ENCODE peak calls at places on chromosomes 16 and 17, in eight cellular contexts. One of them, this sample, is unnamed.

GRCh38 chr17:64247836-64248235 is 15.2 kb downstream of the TEX2 start:
- DNase-seq in ovary: no peak
- DNase-seq in fibroblast of villous mesenchyme: no peak
- DNase-seq in tibial artery: no peak
- DNase-seq in GM12865: no peak
- DNase-seq in AG10803: no peak
- DNase-seq in GM12878: no peak
- DNase-seq in mesendoderm: no peak
- DNase-seq in this sample: no peak

GRCh38 chr16:89189358-89190025 is 10.8 kb downstream of the SLC22A31 start:
- DNase-seq in GM12865: no peak
- DNase-seq in tibial artery: no peak
- DNase-seq in ovary: no peak
- DNase-seq in GM12878: no peak
- DNase-seq in fibroblast of villous mesenchyme: no peak
- DNase-seq in AG10803: no peak
- DNase-seq in mesendoderm: no peak
- DNase-seq in this sample: no peak

GRCh38 chr17:63966646-63967265 is 6.0 kb downstream of the SCN4A start:
- DNase-seq in ovary: no peak
- DNase-seq in fibroblast of villous mesenchyme: no peak
- DNase-seq in tibial artery: no peak
- DNase-seq in mesendoderm: no peak
- DNase-seq in GM12865: peak; percentile 78
- DNase-seq in AG10803: no peak
- DNase-seq in GM12878: peak; percentile 60
- DNase-seq in this sample: no peak

GRCh38 chr17:42050360-42051012 is at the start of gene C17orf113:
- DNase-seq in mesendoderm: peak; percentile 68
- DNase-seq in GM12865: peak; percentile 53
- DNase-seq in fibroblast of villous mesenchyme: no peak
- DNase-seq in GM12878: no peak
- DNase-seq in ovary: peak; percentile 67
- DNase-seq in tibial artery: no peak
- DNase-seq in AG10803: peak; percentile 21
- DNase-seq in this sample: no peak

GRCh38 chr16:6709736-6710135 is 622.9 kb upstream of the RBFOX1 start:
- DNase-seq in tibial artery: no peak
- DNase-seq in ovary: no peak
- DNase-seq in GM12865: no peak
- DNase-seq in fibroblast of villous mesenchyme: no peak
- DNase-seq in AG10803: no peak
- DNase-seq in GM12878: no peak
- DNase-seq in mesendoderm: no peak
- DNase-seq in this sample: no peak

GRCh38 chr17:2854662-2855061 is 58.4 kb downstream of the RAP1GAP2 start:
- DNase-seq in GM12878: no peak
- DNase-seq in AG10803: no peak
- DNase-seq in GM12865: no peak
- DNase-seq in fibroblast of villous mesenchyme: no peak
- DNase-seq in mesendoderm: no peak
- DNase-seq in tibial artery: no peak
- DNase-seq in ovary: no peak
- DNase-seq in this sample: no peak

GRCh38 chr17:61318684-61319098 is 81.0 kb upstream of the TBX2 start:
- DNase-seq in ovary: no peak
- DNase-seq in fibroblast of villous mesenchyme: no peak
- DNase-seq in GM12865: peak; percentile 16
- DNase-seq in AG10803: no peak
- DNase-seq in mesendoderm: no peak
- DNase-seq in tibial artery: no peak
- DNase-seq in GM12878: no peak
- DNase-seq in this sample: no peak

GRCh38 chr16:58507195-58507962 is 7.4 kb downstream of the NDRG4 start:
- DNase-seq in AG10803: no peak
- DNase-seq in ovary: no peak
- DNase-seq in GM12865: no peak
- DNase-seq in tibial artery: peak; percentile 56
- DNase-seq in mesendoderm: no peak
- DNase-seq in fibroblast of villous mesenchyme: no peak
- DNase-seq in GM12878: no peak
- DNase-seq in this sample: no peak

GRCh38 chr16:1078579-1079021 is 6.1 kb downstream of the SSTR5 start:
- DNase-seq in mesendoderm: no peak
- DNase-seq in AG10803: no peak
- DNase-seq in GM12865: no peak
- DNase-seq in fibroblast of villous mesenchyme: peak; percentile 30
- DNase-seq in tibial artery: peak; percentile 93
- DNase-seq in ovary: no peak
- DNase-seq in GM12878: no peak
- DNase-seq in this sample: no peak

GRCh38 chr17:36728030-36728991 is 126.9 kb downstream of the MRM1 start:
- DNase-seq in fibroblast of villous mesenchyme: no peak
- DNase-seq in mesendoderm: peak; percentile 94
- DNase-seq in GM12865: no peak
- DNase-seq in tibial artery: no peak
- DNase-seq in AG10803: no peak
- DNase-seq in GM12878: no peak
- DNase-seq in ovary: no peak
- DNase-seq in this sample: no peak

GRCh38 chr16:57305159-57305811 is 20.8 kb upstream of the PLLP start:
- DNase-seq in AG10803: no peak
- DNase-seq in mesendoderm: no peak
- DNase-seq in ovary: no peak
- DNase-seq in GM12865: no peak
- DNase-seq in fibroblast of villous mesenchyme: no peak
- DNase-seq in tibial artery: peak; percentile 97
- DNase-seq in GM12878: no peak
- DNase-seq in this sample: no peak

GRCh38 chr17:5762191-5762590 is 177.9 kb upstream of the NLRP1 start:
- DNase-seq in GM12865: no peak
- DNase-seq in mesendoderm: no peak
- DNase-seq in GM12878: no peak
- DNase-seq in AG10803: peak; percentile 24
- DNase-seq in ovary: no peak
- DNase-seq in fibroblast of villous mesenchyme: no peak
- DNase-seq in tibial artery: no peak
- DNase-seq in this sample: no peak

GRCh38 chr16:49097964-49098363 is 183.7 kb downstream of the CBLN1 start:
- DNase-seq in fibroblast of villous mesenchyme: no peak
- DNase-seq in GM12878: no peak
- DNase-seq in tibial artery: no peak
- DNase-seq in ovary: no peak
- DNase-seq in AG10803: no peak
- DNase-seq in mesendoderm: no peak
- DNase-seq in GM12865: no peak
- DNase-seq in this sample: no peak

GRCh38 chr17:77210946-77211541 is 70.3 kb downstream of the SEC14L1 start:
- DNase-seq in AG10803: no peak
- DNase-seq in GM12865: no peak
- DNase-seq in tibial artery: no peak
- DNase-seq in fibroblast of villous mesenchyme: no peak
- DNase-seq in GM12878: no peak
- DNase-seq in ovary: no peak
- DNase-seq in mesendoderm: no peak
- DNase-seq in this sample: no peak

GRCh38 chr17:82317394-82318168 is at the start of gene CD7:
- DNase-seq in ovary: no peak
- DNase-seq in fibroblast of villous mesenchyme: no peak
- DNase-seq in GM12878: no peak
- DNase-seq in mesendoderm: no peak
- DNase-seq in AG10803: no peak
- DNase-seq in tibial artery: no peak
- DNase-seq in GM12865: no peak
- DNase-seq in this sample: no peak

GRCh38 chr16:75116081-75116910 is at the start of gene LDHD:
- DNase-seq in AG10803: peak; percentile 62
- DNase-seq in GM12865: no peak
- DNase-seq in GM12878: no peak
- DNase-seq in tibial artery: peak; percentile 94
- DNase-seq in ovary: peak; percentile 85
- DNase-seq in fibroblast of villous mesenchyme: peak; percentile 66
- DNase-seq in mesendoderm: peak; percentile 61
- DNase-seq in this sample: no peak

GRCh38 chr17:986322-986929 is 6.8 kb upstream of the NXN start:
- DNase-seq in AG10803: no peak
- DNase-seq in ovary: no peak
- DNase-seq in GM12865: no peak
- DNase-seq in fibroblast of villous mesenchyme: no peak
- DNase-seq in tibial artery: no peak
- DNase-seq in GM12878: no peak
- DNase-seq in mesendoderm: no peak
- DNase-seq in this sample: no peak

GRCh38 chr16:55499951-55500350 is 8.9 kb upstream of the LPCAT2 start:
- DNase-seq in tibial artery: no peak
- DNase-seq in mesendoderm: peak; percentile 43
- DNase-seq in GM12878: no peak
- DNase-seq in fibroblast of villous mesenchyme: peak; percentile 98
- DNase-seq in GM12865: no peak
- DNase-seq in AG10803: peak; percentile 100
- DNase-seq in ovary: no peak
- DNase-seq in this sample: no peak

GRCh38 chr16:82753821-82754220 is 127.1 kb downstream of the CDH13 start:
- DNase-seq in GM12865: no peak
- DNase-seq in tibial artery: no peak
- DNase-seq in ovary: no peak
- DNase-seq in fibroblast of villous mesenchyme: no peak
- DNase-seq in AG10803: peak; percentile 46
- DNase-seq in GM12878: no peak
- DNase-seq in mesendoderm: no peak
- DNase-seq in this sample: no peak

GRCh38 chr16:20280259-20280658 is 47.1 kb downstream of the GP2 start:
- DNase-seq in mesendoderm: no peak
- DNase-seq in tibial artery: no peak
- DNase-seq in GM12878: no peak
- DNase-seq in AG10803: no peak
- DNase-seq in GM12865: no peak
- DNase-seq in ovary: no peak
- DNase-seq in fibroblast of villous mesenchyme: no peak
- DNase-seq in this sample: no peak

GRCh38 chr17:33021731-33022408 is 30.2 kb downstream of the SPACA3 start:
- DNase-seq in fibroblast of villous mesenchyme: no peak
- DNase-seq in tibial artery: no peak
- DNase-seq in mesendoderm: peak; percentile 37
- DNase-seq in ovary: no peak
- DNase-seq in AG10803: peak; percentile 10
- DNase-seq in GM12865: no peak
- DNase-seq in GM12878: no peak
- DNase-seq in this sample: no peak

GRCh38 chr17:78883090-78883532 is 19.9 kb downstream of the CEP295NL start:
- DNase-seq in ovary: peak; percentile 65
- DNase-seq in AG10803: peak; percentile 95
- DNase-seq in GM12878: no peak
- DNase-seq in fibroblast of villous mesenchyme: peak; percentile 84
- DNase-seq in mesendoderm: peak; percentile 86
- DNase-seq in tibial artery: peak; percentile 92
- DNase-seq in GM12865: no peak
- DNase-seq in this sample: no peak
- H3K4me3 ChIP-seq in ovary: peak overlapping the region; percentile 27
- H3K4me3 ChIP-seq in AG10803: peak overlapping the region; percentile 55
- H3K4me3 ChIP-seq in GM12878: no peak overlapping the region
- H3K4me3 ChIP-seq in fibroblast of villous mesenchyme: peak overlapping the region; percentile 9
- H3K4me3 ChIP-seq in mesendoderm: no peak overlapping the region
- H3K4me3 ChIP-seq in tibial artery: peak overlapping the region; percentile 36
- H3K4me3 ChIP-seq in GM12865: no peak overlapping the region
- H3K4me3 ChIP-seq in this sample: no peak overlapping the region

DNA sequence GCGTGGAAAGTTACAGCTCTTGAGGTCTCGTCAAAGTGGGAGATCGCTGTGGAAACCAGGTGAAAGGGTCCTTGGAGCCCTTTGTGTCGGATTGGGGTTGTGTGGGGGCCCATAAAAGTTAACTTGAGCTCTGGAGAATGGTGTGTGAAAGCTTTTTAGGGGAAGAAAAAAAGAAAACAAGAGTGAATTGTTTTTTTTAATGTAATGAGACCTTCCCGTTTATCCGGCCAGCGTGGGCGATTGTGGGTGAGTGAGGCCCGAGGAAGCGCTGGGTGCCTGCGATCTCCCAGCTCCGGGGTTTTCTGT is 150.6 kb downstream of the MSI2 start:
- DNase-seq in GM12865: no peak
- DNase-seq in ovary: no peak
- DNase-seq in GM12878: no peak
- DNase-seq in fibroblast of villous mesenchyme: no peak
- DNase-seq in tibial artery: no peak
- DNase-seq in AG10803: no peak
- DNase-seq in mesendoderm: no peak
- DNase-seq in this sample: no peak
- H3K4me3 ChIP-seq in GM12865: no peak overlapping the region
- H3K4me3 ChIP-seq in ovary: no peak overlapping the region
- H3K4me3 ChIP-seq in GM12878: no peak overlapping the region
- H3K4me3 ChIP-seq in fibroblast of villous mesenchyme: no peak overlapping the region
- H3K4me3 ChIP-seq in tibial artery: no peak overlapping the region
- H3K4me3 ChIP-seq in AG10803: no peak overlapping the region
- H3K4me3 ChIP-seq in mesendoderm: no peak overlapping the region
- H3K4me3 ChIP-seq in this sample: no peak overlapping the region

GRCh38 chr16:12289175-12290063 is 312.9 kb downstream of the SNX29 start:
- DNase-seq in AG10803: no peak
- DNase-seq in GM12865: no peak
- DNase-seq in tibial artery: no peak
- DNase-seq in ovary: no peak
- DNase-seq in fibroblast of villous mesenchyme: no peak
- DNase-seq in mesendoderm: no peak
- DNase-seq in GM12878: no peak
- DNase-seq in this sample: no peak

GRCh38 chr16:12291989-12292759 is 315.6 kb downstream of the SNX29 start:
- DNase-seq in AG10803: no peak
- DNase-seq in mesendoderm: no peak
- DNase-seq in tibial artery: no peak
- DNase-seq in GM12865: peak; percentile 13
- DNase-seq in GM12878: no peak
- DNase-seq in ovary: no peak
- DNase-seq in fibroblast of villous mesenchyme: no peak
- DNase-seq in this sample: no peak

GRCh38 chr16:12290165-12290564 is 313.6 kb downstream of the SNX29 start:
- DNase-seq in tibial artery: no peak
- DNase-seq in fibroblast of villous mesenchyme: no peak
- DNase-seq in ovary: no peak
- DNase-seq in GM12865: no peak
- DNase-seq in AG10803: no peak
- DNase-seq in GM12878: no peak
- DNase-seq in mesendoderm: no peak
- DNase-seq in this sample: no peak

GRCh38 chr16:12288537-12289174 is 312.1 kb downstream of the SNX29 start:
- DNase-seq in mesendoderm: no peak
- DNase-seq in GM12878: no peak
- DNase-seq in fibroblast of villous mesenchyme: no peak
- DNase-seq in tibial artery: no peak
- DNase-seq in AG10803: no peak
- DNase-seq in ovary: no peak
- DNase-seq in GM12865: no peak
- DNase-seq in this sample: no peak

GRCh38 chr16:12290868-12291267 is 314.3 kb downstream of the SNX29 start:
- DNase-seq in AG10803: no peak
- DNase-seq in GM12865: no peak
- DNase-seq in ovary: no peak
- DNase-seq in fibroblast of villous mesenchyme: no peak
- DNase-seq in mesendoderm: no peak
- DNase-seq in tibial artery: no peak
- DNase-seq in GM12878: no peak
- DNase-seq in this sample: no peak
- H3K4me3 ChIP-seq in AG10803: no peak overlapping the region
- H3K4me3 ChIP-seq in GM12865: no peak overlapping the region
- H3K4me3 ChIP-seq in ovary: no peak overlapping the region
- H3K4me3 ChIP-seq in fibroblast of villous mesenchyme: no peak overlapping the region
- H3K4me3 ChIP-seq in mesendoderm: no peak overlapping the region
- H3K4me3 ChIP-seq in tibial artery: no peak overlapping the region
- H3K4me3 ChIP-seq in GM12878: no peak overlapping the region
- H3K4me3 ChIP-seq in this sample: no peak overlapping the region

GRCh38 chr17:8300226-8300625 is 5.0 kb upstream of the SLC25A35 start:
- DNase-seq in AG10803: no peak
- DNase-seq in tibial artery: no peak
- DNase-seq in fibroblast of villous mesenchyme: no peak
- DNase-seq in mesendoderm: no peak
- DNase-seq in GM12878: no peak
- DNase-seq in GM12865: no peak
- DNase-seq in ovary: no peak
- DNase-seq in this sample: no peak
- H3K4me3 ChIP-seq in AG10803: no peak overlapping the region
- H3K4me3 ChIP-seq in tibial artery: no peak overlapping the region
- H3K4me3 ChIP-seq in fibroblast of villous mesenchyme: no peak overlapping the region
- H3K4me3 ChIP-seq in mesendoderm: no peak overlapping the region
- H3K4me3 ChIP-seq in GM12878: no peak overlapping the region
- H3K4me3 ChIP-seq in GM12865: no peak overlapping the region
- H3K4me3 ChIP-seq in ovary: no peak overlapping the region
- H3K4me3 ChIP-seq in this sample: no peak overlapping the region